ENCODE peak calls at places on chromosome 12, in five cellular contexts. H is ascending aorta, C is thyroid gland, X is HCT116, P is foreskin keratinocyte. U is an unnamed sample.

GRCh38 chr12:19575307-19576243 is 136.3 kb downstream of the AEBP2 start:
- DNase-seq in H (no peak), C (peak), X (peak), P (peak), U (peak)

GRCh38 chr12:39958377-39958776 is 147.5 kb downstream of the SLC2A13 start:
- DNase-seq in H (no peak), C (no peak), X (no peak), P (no peak), U (no peak)

GRCh38 chr12:98733667-98734350 is 88.7 kb downstream of the APAF1 start:
- DNase-seq in H (no peak), C (no peak), X (no peak), P (no peak), U (no peak)

GRCh38 chr12:50842637-50843493 is at the start of gene TMPRSS12:
- DNase-seq in H (no peak), C (peak), X (no peak), P (peak), U (no peak)

GRCh38 chr12:20264608-20265114 is 103.7 kb upstream of the PDE3A start:
- DNase-seq in H (no peak), C (no peak), X (no peak), P (no peak), U (no peak)

GRCh38 chr12:120376416-120376815 is 7.5 kb upstream of the MSI1 start:
- DNase-seq in H (no peak), C (no peak), X (no peak), P (peak), U (no peak)

GRCh38 chr12:6229224-6229748 is 29.1 kb downstream of the CD9 start:
- DNase-seq in H (no peak), C (peak), X (no peak), P (peak), U (no peak)

GRCh38 chr12:39368891-39369290 is 74.0 kb downstream of the KIF21A start:
- DNase-seq in H (no peak), C (no peak), X (no peak), P (peak), U (no peak)

GRCh38 chr12:120015313-120015712 is 26.3 kb downstream of the BICDL1 start:
- DNase-seq in H (no peak), C (no peak), X (no peak), P (no peak), U (no peak)

GRCh38 chr12:114913871-114914801 is 230.2 kb upstream of the TBX3 start:
- DNase-seq in H (no peak), C (no peak), X (peak), P (peak), U (no peak)

GRCh38 chr12:111447571-111448265 is 42.0 kb downstream of the SH2B3 start:
- DNase-seq in H (no peak), C (no peak), X (no peak), P (no peak), U (no peak)

GRCh38 chr12:48977290-48978281 is 536 bp upstream of the WNT1 start:
- DNase-seq in H (no peak), C (peak), X (no peak), P (no peak), U (no peak)

GRCh38 chr12:10612954-10613333 is 465 bp downstream of the MAGOHB start:
- DNase-seq in H (no peak), C (no peak), X (no peak), P (no peak), U (no peak)

GRCh38 chr12:85155791-85156190 is 119.6 kb downstream of the LRRIQ1 start:
- DNase-seq in H (no peak), C (no peak), X (peak), P (peak), U (no peak)

GRCh38 chr12:117347588-117347987 is 13.8 kb downstream of the NOS1 start:
- DNase-seq in H (no peak), C (no peak), X (no peak), P (peak), U (no peak)

GRCh38 chr12:84362552-84362897 is 550.1 kb downstream of the SLC6A15 start:
- DNase-seq in H (no peak), C (no peak), X (no peak), P (no peak), U (no peak)

GRCh38 chr12:29152223-29152868 is 3.3 kb downstream of the FAR2 start:
- DNase-seq in H (no peak), C (no peak), X (no peak), P (no peak), U (no peak)

GRCh38 chr12:41724216-41724615 is 420.5 kb downstream of the GXYLT1 start:
- DNase-seq in H (no peak), C (no peak), X (no peak), P (peak), U (no peak)

GRCh38 chr12:110039085-110039807 is 9.1 kb downstream of the C12orf76 start:
- DNase-seq in H (no peak), C (peak), X (no peak), P (peak), U (peak)

GRCh38 chr12:110046451-110047187 is 1.7 kb downstream of the C12orf76 start:
- DNase-seq in H (no peak), C (no peak), X (no peak), P (no peak), U (no peak)

GRCh38 chr12:39297946-39298345 is 145.0 kb downstream of the KIF21A start:
- DNase-seq in H (no peak), C (no peak), X (no peak), P (no peak), U (no peak)

GRCh38 chr12:84723988-84724387 is 188.6 kb downstream of the SLC6A15 start:
- DNase-seq in H (no peak), C (no peak), X (no peak), P (no peak), U (no peak)

GRCh38 chr12:108400060-108400459 is 60.9 kb upstream of the CMKLR1 start:
- DNase-seq in H (no peak), C (no peak), X (no peak), P (no peak), U (no peak)

GRCh38 chr12:3976351-3976938 is 103.2 kb upstream of the PARP11 start:
- DNase-seq in H (no peak), C (no peak), X (no peak), P (no peak), U (no peak)

GRCh38 chr12:64171715-64172114 is 50.4 kb downstream of the KICS2 start:
- DNase-seq in H (no peak), C (no peak), X (peak), P (peak), U (no peak)

GRCh38 chr12:72267974-72268373 is 4.2 kb upstream of the TRHDE start:
- DNase-seq in H (no peak), C (no peak), X (no peak), P (no peak), U (no peak)

GRCh38 chr12:109530301-109530685 is 43.0 kb downstream of the MMAB start:
- DNase-seq in H (no peak), C (peak), X (no peak), P (no peak), U (no peak)

GRCh38 chr12:89370850-89371249 is 18.5 kb upstream of the DUSP6 start:
- DNase-seq in H (no peak), C (no peak), X (peak), P (peak), U (no peak)

DNA sequence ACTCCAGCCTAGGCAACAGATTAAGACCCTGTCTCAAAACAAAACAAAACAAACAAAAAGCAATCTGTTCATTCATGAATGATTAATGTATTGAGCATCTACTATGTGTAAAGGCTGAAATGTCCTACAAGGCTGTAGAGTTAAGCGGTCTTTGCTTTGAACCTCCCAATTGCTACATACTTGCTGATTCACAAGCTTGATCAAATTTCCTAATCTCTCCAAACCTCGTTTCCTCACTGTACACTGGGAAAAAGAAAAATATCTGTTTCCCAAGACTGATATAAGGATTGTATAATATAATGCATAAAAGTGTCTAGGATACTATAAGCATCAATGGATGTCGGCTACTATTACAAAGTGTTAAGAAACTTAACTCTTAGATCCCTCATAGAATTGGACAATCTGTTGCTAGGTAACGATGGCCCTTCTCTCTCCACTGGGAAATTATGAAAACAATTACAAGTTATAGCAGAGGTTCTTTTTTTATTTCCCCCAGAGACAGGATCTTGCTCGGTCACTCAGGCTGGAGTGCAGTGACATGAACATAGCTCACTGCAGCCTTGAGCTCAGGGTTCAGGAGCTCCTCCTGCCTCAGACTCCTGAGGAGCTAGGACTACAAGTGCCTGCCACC is 8.0 kb upstream of the RILPL2 start:
- DNase-seq in H (no peak), C (no peak), X (no peak), P (no peak), U (no peak)
- H3K27ac ChIP-seq in H (peak), C (peak), X (no peak), P (no peak), U (no peak)

DNA sequence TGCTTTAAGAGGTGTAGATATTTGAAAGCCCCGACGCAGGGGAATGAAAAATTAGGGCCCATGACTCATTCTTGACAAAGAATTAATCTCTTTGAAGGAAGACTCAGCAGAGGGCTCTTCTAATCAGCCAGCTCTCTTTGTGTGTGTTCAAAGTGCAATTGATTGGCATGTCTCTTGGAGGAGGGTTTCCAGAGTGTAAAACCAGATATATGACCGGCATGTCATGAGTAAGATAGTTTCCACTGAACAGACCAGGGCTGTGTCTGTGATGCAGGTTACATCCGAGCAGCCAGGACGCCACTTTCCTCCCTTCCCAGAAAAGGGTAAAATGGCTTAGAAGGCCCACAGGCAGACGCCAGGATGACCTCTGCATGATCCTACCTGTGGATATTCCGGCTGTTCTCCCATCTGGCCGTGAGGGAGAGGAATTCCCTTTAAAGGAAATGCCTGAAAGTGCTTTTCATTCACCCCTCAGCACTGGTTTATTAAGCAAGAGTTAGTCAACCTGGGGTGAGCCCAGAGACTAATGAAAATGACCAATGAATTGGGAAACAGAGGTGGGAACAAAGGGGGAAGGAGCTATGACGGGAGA is 7.2 kb upstream of the KRT75 start:
- DNase-seq in H (no peak), C (no peak), X (peak), P (peak), U (no peak)
- H3K27ac ChIP-seq in H (no peak), C (no peak), X (peak), P (peak), U (no peak)

GRCh38 chr12:46507766-46508165 is 135.2 kb upstream of the SLC38A2 start:
- DNase-seq in H (no peak), C (no peak), X (no peak), P (peak), U (no peak)
- H3K27ac ChIP-seq in H (no peak), C (no peak), X (no peak), P (no peak), U (no peak)

GRCh38 chr12:121579190-121579791 is 1.5 kb downstream of the KDM2B start:
- DNase-seq in H (no peak), C (peak), X (no peak), P (no peak), U (no peak)

GRCh38 chr12:121576851-121577391 is 3.9 kb downstream of the KDM2B start:
- DNase-seq in H (no peak), C (peak), X (no peak), P (peak), U (no peak)

GRCh38 chr12:121575952-121576615 is 4.7 kb downstream of the KDM2B start:
- DNase-seq in H (no peak), C (no peak), X (no peak), P (peak), U (no peak)

GRCh38 chr12:121578230-121579189 is 2.3 kb downstream of the KDM2B start:
- DNase-seq in H (no peak), C (peak), X (no peak), P (peak), U (peak)

GRCh38 chr12:121577443-121578180 is 3.2 kb downstream of the KDM2B start:
- DNase-seq in H (no peak), C (peak), X (no peak), P (no peak), U (no peak)
- H3K27ac ChIP-seq in H (peak), C (peak), X (no peak), P (peak), U (peak)

DNA sequence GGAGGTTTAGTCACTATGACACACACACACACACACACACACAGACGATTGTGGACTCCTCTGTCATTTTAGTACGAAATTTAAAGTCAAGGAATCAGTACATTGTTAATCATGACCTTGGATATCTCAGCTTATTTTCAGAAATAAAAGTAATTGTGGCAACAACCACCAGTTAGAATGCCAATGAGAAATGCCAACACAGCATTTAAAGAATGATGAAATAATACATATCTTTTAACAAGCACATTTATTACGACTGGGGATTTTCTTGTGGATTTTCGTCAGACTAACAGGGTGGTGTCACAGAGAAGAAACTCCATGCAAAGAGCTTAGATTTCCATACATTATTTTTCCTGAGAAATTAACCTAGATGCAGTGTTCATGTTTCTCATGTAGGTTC is 1289.4 kb downstream of the AACS start:
- DNase-seq in H (no peak), C (no peak), X (no peak), P (no peak), U (no peak)
- H3K27ac ChIP-seq in H (no peak), C (no peak), X (no peak), P (no peak), U (no peak)

GRCh38 chr12:106976013-106976658 is 10.8 kb downstream of the MTERF2 start:
- DNase-seq in H (no peak), C (no peak), X (no peak), P (no peak), U (no peak)
- H3K27ac ChIP-seq in H (peak), C (no peak), X (no peak), P (no peak), U (no peak)

GRCh38 chr12:127014079-127014478 is 1252.9 kb upstream of the TMEM132C start:
- DNase-seq in H (no peak), C (no peak), X (no peak), P (no peak), U (no peak)
- H3K27ac ChIP-seq in H (no peak), C (no peak), X (no peak), P (no peak), U (no peak)

DNA sequence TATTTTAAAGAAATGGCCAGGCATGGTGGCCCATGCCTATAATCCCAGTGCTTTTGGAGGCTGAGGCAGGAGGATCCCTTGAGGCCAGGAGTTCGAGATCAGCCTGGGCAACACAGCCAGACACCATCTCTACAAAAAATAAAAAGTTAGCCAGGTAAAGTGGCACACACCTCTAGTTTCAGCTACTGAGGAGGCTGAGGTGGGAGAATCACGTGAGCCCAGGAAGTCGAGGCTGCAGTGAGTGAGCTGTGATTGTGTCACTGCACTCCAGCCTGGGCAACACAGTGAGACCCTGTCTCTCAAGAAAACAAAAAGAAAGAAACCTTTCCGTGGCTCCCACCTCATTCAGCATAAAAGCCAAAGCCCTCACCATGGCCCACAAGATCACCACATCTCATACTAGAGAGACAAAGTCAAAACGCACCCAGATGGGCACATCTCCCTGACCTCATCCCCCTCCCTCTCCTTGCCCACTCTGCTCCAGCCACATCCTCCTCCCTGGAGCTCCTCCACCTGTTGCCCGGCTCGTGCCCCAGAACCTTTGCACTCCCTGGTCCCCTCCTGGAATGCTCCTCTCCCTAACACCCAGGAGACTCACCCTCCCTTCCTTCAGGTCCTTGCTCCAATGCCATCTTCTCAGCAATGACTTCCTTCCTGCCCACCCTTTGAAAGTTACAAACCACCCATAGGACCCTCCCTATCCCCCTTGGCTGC is 4.7 kb upstream of the SCARB1 start:
- DNase-seq in H (no peak), C (no peak), X (no peak), P (no peak), U (no peak)
- H3K27ac ChIP-seq in H (no peak), C (no peak), X (no peak), P (peak), U (no peak)

GRCh38 chr12:52291267-52291935 is at the start of gene KRT81:
- DNase-seq in H (no peak), C (no peak), X (no peak), P (no peak), U (no peak)

GRCh38 chr12:52285172-52285745 is 6.1 kb downstream of the KRT81 start:
- DNase-seq in H (no peak), C (no peak), X (no peak), P (peak), U (no peak)

GRCh38 chr12:52284562-52285171 is 6.7 kb downstream of the KRT81 start:
- DNase-seq in H (no peak), C (no peak), X (no peak), P (no peak), U (no peak)

GRCh38 chr12:52280796-52281560 is 6.5 kb downstream of the KRT86 start:
- DNase-seq in H (peak), C (peak), X (peak), P (peak), U (no peak)

GRCh38 chr12:52285851-52286530 is 5.3 kb downstream of the KRT81 start:
- DNase-seq in H (no peak), C (no peak), X (no peak), P (no peak), U (no peak)
- H3K27ac ChIP-seq in H (no peak), C (no peak), X (no peak), P (no peak), U (no peak)